ENCODE peak calls at places on chromosomes 3 and 15, in seven cellular contexts. P is RWPE2; U is uterus; Q is suprapubic skin; T is OCI-LY7; Y is CD8-positive, alpha-beta T cell; E is transverse colon. S is an unnamed sample.

GRCh38 chr3:197023241-197023997 is 6.2 kb downstream of the MELTF start:
- DNase-seq in Y (no peak), U (no peak), T (peak; percentile 82), E (no peak), P (no peak), Q (peak; percentile 58), S (no peak)

GRCh38 chr3:126749931-126750759 is 46.1 kb downstream of the CHCHD6 start:
- DNase-seq in U (no peak), E (no peak), Y (no peak), P (no peak), Q (no peak), T (no peak), S (no peak)

GRCh38 chr3:8938021-8938420 is 25.3 kb downstream of the RAD18 start:
- DNase-seq in P (no peak), T (peak; percentile 32), Q (no peak), E (no peak), Y (no peak), U (no peak), S (no peak)

GRCh38 chr3:124663690-124664089 is 66.6 kb upstream of the UMPS start:
- DNase-seq in U (no peak), T (no peak), E (no peak), Q (no peak), Y (no peak), P (no peak), S (no peak)

GRCh38 chr3:172869356-172869755 is 118.8 kb downstream of the ECT2 start:
- DNase-seq in Y (no peak), E (peak; percentile 18), Q (no peak), U (no peak), P (no peak), T (no peak), S (no peak)

GRCh38 chr3:42830437-42831320 is 21.4 kb downstream of the ACKR2 start:
- DNase-seq in P (no peak), E (no peak), T (peak; percentile 35), Q (no peak), U (no peak), Y (no peak), S (no peak)

GRCh38 chr15:73996939-73997338 is 2.4 kb downstream of the PML start:
- DNase-seq in U (no peak), Q (no peak), P (no peak), T (peak; percentile 72), E (no peak), Y (peak; percentile 28), S (peak; percentile 44)

GRCh38 chr3:171226794-171227193 is 200.3 kb upstream of the SLC2A2 start:
- DNase-seq in Q (no peak), Y (no peak), E (no peak), U (no peak), P (no peak), T (no peak), S (no peak)

GRCh38 chr3:37766797-37767776 is 94.6 kb upstream of the CTDSPL start:
- DNase-seq in T (no peak), U (no peak), E (no peak), P (no peak), Y (no peak), Q (no peak), S (no peak)

GRCh38 chr15:23570466-23570865 is 5.0 kb downstream of the MKRN3 start:
- DNase-seq in E (no peak), P (no peak), Y (no peak), Q (no peak), T (no peak), U (no peak), S (no peak)
- H3K4me1 ChIP-seq in E (no peaks in the 10 kb centered on the region), P (no peaks in the 10 kb centered on the region), Y (no peaks in the 10 kb centered on the region), Q (no peaks in the 10 kb centered on the region), T (no peaks in the 10 kb centered on the region), U (no peaks in the 10 kb centered on the region), S (no peaks in the 10 kb centered on the region)

GRCh38 chr3:12544652-12545472 is 437 bp downstream of the MKRN2OS start:
- DNase-seq in Y (no peak), E (no peak), T (no peak), U (no peak), Q (no peak), P (no peak), S (no peak)
- H3K4me3 ChIP-seq in Y (no peak overlapping the region), E (peak overlapping the region; percentile 40), T (no peak overlapping the region), U (no peak overlapping the region), Q (peak overlapping the region; percentile 41), P (peak overlapping the region; percentile 25), S (no peak overlapping the region)

DNA sequence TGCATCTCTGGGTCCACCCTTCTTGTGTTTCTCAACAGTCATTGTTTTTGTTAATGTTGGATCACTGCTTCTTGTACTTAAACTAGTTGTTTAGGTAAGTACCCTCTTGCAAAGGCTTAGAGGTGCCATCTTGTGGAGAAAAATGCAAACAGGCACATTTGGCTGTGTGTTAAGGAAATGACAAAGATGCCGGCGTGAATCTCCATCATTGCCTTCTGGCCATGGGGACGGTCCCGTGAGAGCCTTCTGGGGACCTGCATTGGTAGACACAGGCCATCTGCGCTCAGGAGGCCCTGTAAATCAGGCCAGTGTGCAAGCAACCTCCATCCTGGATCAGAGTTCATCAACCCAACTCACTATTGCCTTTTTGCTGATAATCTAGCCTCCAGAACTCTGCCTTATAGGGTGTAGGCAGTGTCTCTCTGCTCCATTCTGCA is 158.6 kb upstream of the NR2E3 start:
- DNase-seq in U (no peak), Q (no peak), T (peak; percentile 45), E (peak; percentile 14), P (no peak), Y (no peak), S (no peak)
- TF ChIP-seq CTCF in U (peak; percentile 16), Q (peak; percentile 32), T (peak; percentile 78), E (peak; percentile 35), P (peak; percentile 96), Y (no peak), S (peak; percentile 39)

GRCh38 chr3:105118905-105119304 is 247.8 kb upstream of the ALCAM start:
- DNase-seq in E (no peak), P (no peak), Y (no peak), Q (no peak), T (no peak), U (no peak), S (no peak)

GRCh38 chr3:105119801-105120340 is 246.8 kb upstream of the ALCAM start:
- DNase-seq in T (no peak), U (no peak), Q (no peak), P (no peak), Y (no peak), E (no peak), S (no peak)
- H3K4me1 ChIP-seq in T (no peaks in the 10 kb centered on the region), U (no peaks in the 10 kb centered on the region), Q (no peaks in the 10 kb centered on the region), P (peaks cover 17% of the 10 kb centered on the region), Y (no peaks in the 10 kb centered on the region), E (no peaks in the 10 kb centered on the region), S (no peaks in the 10 kb centered on the region)

S was measured in heart right ventricle.